ENCODE peak calls at places on chromosomes 5 and 9, in four cellular contexts. B, D, L and X are unnamed samples.

GRCh38 chr5:148791334-148791667 is 35.1 kb upstream of the ADRB2 start:
- DNase-seq in D (peak), B (no peak), L (no peak), X (no peak)

GRCh38 chr5:77170-77501 is 14.8 kb upstream of the PLEKHG4B start:
- DNase-seq in L (no peak), B (no peak), D (no peak), X (no peak)

GRCh38 chr9:82601272-82601835 is 461.6 kb downstream of the RASEF start:
- DNase-seq in B (no peak), D (no peak), L (no peak), X (peak)

GRCh38 chr9:99055384-99055783 is 49.5 kb upstream of the TGFBR1 start:
- DNase-seq in B (no peak), D (no peak), L (no peak), X (peak)

GRCh38 chr5:101878190-101878589 is 417.9 kb downstream of the SLCO4C1 start:
- DNase-seq in D (no peak), B (no peak), L (no peak), X (no peak)

GRCh38 chr9:89549031-89549644 is 51.2 kb upstream of the SEMA4D start:
- DNase-seq in D (peak), B (peak), L (peak), X (peak)

GRCh38 chr9:113957778-113958430 is 81.8 kb downstream of the ZNF618 start:
- DNase-seq in D (no peak), L (no peak), B (no peak), X (no peak)

GRCh38 chr5:179829732-179830435 is 9.2 kb downstream of the SQSTM1 start:
- DNase-seq in D (no peak), L (no peak), B (no peak), X (no peak)

GRCh38 chr5:144566747-144567415 is 396.2 kb downstream of the KCTD16 start:
- DNase-seq in D (no peak), L (no peak), B (no peak), X (no peak)

GRCh38 chr5:115815006-115815692 is 1.3 kb downstream of the CDO1 start:
- DNase-seq in L (no peak), B (no peak), D (no peak), X (no peak)

GRCh38 chr9:1916676-1917075 is 98.5 kb upstream of the SMARCA2 start:
- DNase-seq in B (no peak), L (no peak), D (no peak), X (no peak)

GRCh38 chr5:91136271-91136670 is 246.8 kb downstream of the ARRDC3 start:
- DNase-seq in D (no peak), B (no peak), L (no peak), X (no peak)

GRCh38 chr5:109218767-109219166 is 191.0 kb downstream of the PJA2 start:
- DNase-seq in B (no peak), L (no peak), D (no peak), X (no peak)

DNA sequence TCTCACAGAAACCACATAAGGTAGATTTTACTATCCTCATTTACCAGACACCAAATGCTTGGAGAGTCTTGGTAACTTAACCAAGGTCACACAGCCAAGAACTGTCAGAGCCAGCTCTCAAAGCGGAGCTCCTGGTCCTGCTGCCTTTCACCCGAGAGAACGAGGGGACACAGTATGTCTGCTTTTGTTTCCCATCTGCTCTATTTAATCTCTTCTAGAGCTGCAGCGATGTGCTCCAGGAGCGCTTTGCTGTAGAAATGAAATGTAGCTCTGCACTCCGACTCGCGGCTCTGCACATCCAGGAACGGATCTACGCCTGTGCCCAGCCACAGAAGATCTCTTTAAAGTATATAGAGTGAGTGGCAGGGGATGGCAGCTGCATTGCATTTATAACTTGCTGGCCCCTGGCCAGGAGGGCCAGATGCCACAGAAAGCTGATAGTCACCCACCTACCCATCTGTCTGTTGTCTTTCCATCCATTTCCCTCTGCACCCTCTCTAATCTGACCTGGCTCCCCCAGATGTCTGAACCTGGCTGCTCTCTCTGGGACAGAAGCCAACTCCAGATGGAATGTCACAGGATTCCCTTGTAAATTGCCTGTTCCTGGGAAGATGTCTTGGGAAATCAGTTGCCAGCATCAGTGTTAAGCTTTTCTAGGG is 21.4 kb upstream of the TRMT10B start:
- DNase-seq in B (no peak), L (no peak), D (no peak), X (no peak)
- TF ChIP-seq BRCA1 in B (no peak), L (no peak), D (no peak), X (no peak)

GRCh38 chr5:170752257-170753215 is 31.0 kb upstream of the GABRP start:
- DNase-seq in D (no peak), B (no peak), L (no peak), X (no peak)
- TF ChIP-seq BRCA1 in D (no peak), B (no peak), L (no peak), X (no peak)

GRCh38 chr5:100676807-100677631 is 141.8 kb downstream of the FAM174A start:
- DNase-seq in D (no peak), L (no peak), B (no peak), X (no peak)
- TF ChIP-seq BRCA1 in D (no peak), L (no peak), B (no peak), X (no peak)

GRCh38 chr9:136964171-136964689 is 12.2 kb downstream of the LCN12 start:
- DNase-seq in B (peak), D (no peak), L (no peak), X (no peak)

GRCh38 chr9:136965771-136966484 is 11.4 kb upstream of the PTGDS start:
- DNase-seq in B (peak), D (no peak), L (no peak), X (no peak)

GRCh38 chr9:136963341-136963740 is 11.3 kb downstream of the LCN12 start:
- DNase-seq in L (no peak), D (no peak), B (no peak), X (no peak)

GRCh38 chr9:136963751-136964150 is 11.7 kb downstream of the LCN12 start:
- DNase-seq in L (no peak), D (no peak), B (no peak), X (no peak)

DNA sequence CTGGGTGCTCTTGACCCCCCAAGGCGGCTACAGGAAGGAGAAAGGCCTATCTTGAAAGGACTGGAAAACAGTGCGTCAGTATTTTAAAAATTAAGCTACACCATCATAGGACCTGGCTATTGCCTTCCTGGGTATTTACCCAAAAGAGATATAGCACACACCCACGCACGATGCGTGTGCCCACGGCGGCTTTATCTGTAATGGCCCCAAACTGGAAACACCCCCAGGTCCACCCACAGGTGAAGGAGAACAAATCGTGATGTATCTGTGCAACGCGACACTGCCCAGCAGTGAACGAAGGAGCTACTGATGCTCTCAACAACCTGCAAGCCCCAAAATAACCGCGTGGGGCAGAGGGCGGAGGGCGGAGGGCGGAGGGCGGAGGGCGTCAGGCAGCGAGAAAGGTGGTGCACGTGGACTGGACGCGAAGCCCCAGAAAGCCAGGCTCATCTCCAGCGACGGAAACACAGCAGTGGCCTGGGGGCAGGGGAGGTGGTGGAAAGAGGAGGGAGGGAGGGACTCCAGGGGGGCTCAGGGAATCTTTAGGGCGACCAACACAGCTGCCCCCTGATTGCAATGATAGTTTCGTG is 12.4 kb upstream of the PTGDS start:
- DNase-seq in B (peak), D (no peak), L (no peak), X (no peak)
- TF ChIP-seq BRCA1 in B (no peak), D (no peak), L (no peak), X (no peak)

GRCh38 chr9:115262477-115262876 is 144.5 kb upstream of the TNC start:
- DNase-seq in D (no peak), B (no peak), L (no peak), X (peak)
- TF ChIP-seq BRCA1 in D (no peak), B (no peak), L (no peak), X (no peak)

DNA sequence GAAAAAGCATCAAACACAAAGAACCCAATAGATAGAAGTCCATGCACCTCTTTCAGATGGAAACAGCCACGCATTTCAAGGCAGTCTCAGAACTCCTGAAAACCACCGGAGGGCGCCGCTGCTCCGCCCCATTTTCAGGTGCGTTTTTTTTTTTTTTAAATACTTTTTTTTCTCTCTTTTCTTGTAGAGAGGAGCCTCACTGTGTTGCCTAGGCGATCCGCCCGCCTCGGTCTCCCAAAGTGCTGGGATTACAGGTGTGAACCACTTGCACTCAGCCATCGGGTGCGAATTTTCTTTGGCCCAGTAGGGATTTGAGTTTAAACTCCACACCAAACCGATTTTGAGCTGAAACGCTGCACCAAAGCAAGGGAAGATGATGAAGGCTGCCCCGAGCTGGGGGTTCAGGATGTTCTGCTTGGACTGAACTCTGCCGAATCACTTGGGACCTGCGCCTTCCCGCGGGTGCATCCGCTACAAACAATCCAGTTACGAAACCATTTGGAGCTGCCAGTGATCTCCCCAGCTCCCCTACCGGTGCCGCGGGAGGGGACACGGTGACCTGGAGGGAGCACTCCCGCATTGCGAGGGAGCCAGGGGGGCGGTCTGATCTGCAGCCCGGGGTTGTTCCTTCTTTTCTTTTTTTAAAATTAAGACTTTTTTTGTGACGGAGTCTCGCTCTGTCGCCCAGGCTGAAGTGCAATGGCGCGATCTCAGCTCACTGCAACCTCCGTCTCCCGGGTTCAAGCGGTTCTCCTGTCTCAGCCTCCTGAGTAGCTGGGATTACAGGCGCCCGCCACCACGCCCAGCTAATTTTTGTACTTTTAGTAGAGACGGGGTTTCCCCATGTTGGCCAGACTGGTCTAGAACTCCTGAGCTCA is 1.4 kb downstream of the PTGR1 start:
- DNase-seq in D (no peak), L (peak), B (peak), X (peak)
- TF ChIP-seq BRCA1 in D (no peak), L (no peak), B (no peak), X (no peak)

GRCh38 chr5:168976311-168976893 is 324.5 kb downstream of the SLIT3 start:
- DNase-seq in B (no peak), L (no peak), D (no peak), X (no peak)

GRCh38 chr5:168979140-168979539 is 321.8 kb downstream of the SLIT3 start:
- DNase-seq in D (no peak), B (no peak), L (no peak), X (no peak)

GRCh38 chr5:168975331-168975730 is 325.6 kb downstream of the SLIT3 start:
- DNase-seq in D (no peak), B (no peak), L (no peak), X (no peak)

GRCh38 chr5:168978500-168978899 is 322.4 kb downstream of the SLIT3 start:
- DNase-seq in L (no peak), B (no peak), D (no peak), X (no peak)

GRCh38 chr5:168978015-168978414 is 322.9 kb downstream of the SLIT3 start:
- DNase-seq in L (no peak), D (no peak), B (no peak), X (no peak)
- TF ChIP-seq BRCA1 in L (no peak), D (no peak), B (no peak), X (no peak)